ENCODE peak calls at places on chromosomes 3 and 15, in eight cellular contexts. Q, I, D, O, T, G, K and P are unnamed samples.

GRCh38 chr3:134864644-134865043 is 69.6 kb downstream of the EPHB1 start:
- DNase-seq in Q (no peak), I (peak; percentile 28), D (peak; percentile 34), O (no peak), T (no peak), G (no peak), K (peak; percentile 34), P (no peak)

GRCh38 chr3:124765197-124765596 is 34.9 kb downstream of the UMPS start:
- DNase-seq in Q (no peak), I (no peak), D (no peak), O (no peak), T (no peak), G (no peak), K (no peak), P (no peak)

GRCh38 chr3:51502562-51502910 is 2.7 kb upstream of the DCAF1 start:
- DNase-seq in Q (no peak), I (no peak), D (no peak), O (no peak), T (no peak), G (no peak), K (no peak), P (no peak)

GRCh38 chr3:113193298-113193697 is 18.1 kb upstream of the BOC start:
- DNase-seq in Q (no peak), I (peak; percentile 48), D (no peak), O (no peak), T (no peak), G (no peak), K (no peak), P (no peak)

GRCh38 chr15:48717458-48717857 is 71.9 kb upstream of the FBN1 start:
- DNase-seq in Q (no peak), I (peak; percentile 48), D (no peak), O (no peak), T (no peak), G (no peak), K (no peak), P (no peak)

GRCh38 chr3:159632847-159633246 is 355.8 kb upstream of the IL12A start:
- DNase-seq in Q (no peak), I (no peak), D (no peak), O (no peak), T (no peak), G (no peak), K (no peak), P (no peak)

GRCh38 chr15:48520376-48521155 is 124.9 kb downstream of the FBN1 start:
- DNase-seq in Q (no peak), I (no peak), D (no peak), O (no peak), T (no peak), G (peak; percentile 66), K (no peak), P (no peak)

GRCh38 chr3:12138044-12138443 is 20.7 kb downstream of the TIMP4 start:
- DNase-seq in Q (no peak), I (peak; percentile 55), D (no peak), O (no peak), T (no peak), G (peak; percentile 44), K (peak; percentile 53), P (peak; percentile 16)

GRCh38 chr3:42906085-42906904 is at the start of gene ZNF662:
- DNase-seq in Q (peak; percentile 57), I (peak; percentile 61), D (peak; percentile 64), O (peak; percentile 81), T (peak; percentile 56), G (peak; percentile 33), K (peak; percentile 52), P (peak; percentile 29)

GRCh38 chr15:53978248-53978906 is at the start of gene UNC13C:
- DNase-seq in Q (peak; percentile 46), I (no peak), D (peak; percentile 25), O (peak; percentile 64), T (no peak), G (peak; percentile 71), K (peak; percentile 4), P (no peak)

GRCh38 chr15:58555168-58556027 is 123.6 kb downstream of the LIPC start:
- DNase-seq in Q (no peak), I (no peak), D (no peak), O (no peak), T (no peak), G (peak; percentile 65), K (no peak), P (no peak)

GRCh38 chr3:23726811-23727548 is 78.8 kb upstream of the UBE2E1 start:
- DNase-seq in Q (no peak), I (peak; percentile 18), D (no peak), O (no peak), T (no peak), G (no peak), K (no peak), P (no peak)

GRCh38 chr3:195829897-195830254 is 18.1 kb upstream of the MUC4 start:
- DNase-seq in Q (peak; percentile 76), I (no peak), D (no peak), O (peak; percentile 80), T (no peak), G (no peak), K (no peak), P (no peak)

GRCh38 chr15:94840794-94841587 is 609.6 kb downstream of the MCTP2 start:
- DNase-seq in Q (no peak), I (no peak), D (no peak), O (no peak), T (no peak), G (no peak), K (no peak), P (no peak)

GRCh38 chr15:94844533-94845390 is 613.4 kb downstream of the MCTP2 start:
- DNase-seq in Q (peak; percentile 74), I (peak; percentile 59), D (peak; percentile 71), O (peak; percentile 87), T (peak; percentile 84), G (peak; percentile 60), K (peak; percentile 57), P (no peak)

GRCh38 chr15:94845391-94845718 is 614.0 kb downstream of the MCTP2 start:
- DNase-seq in Q (no peak), I (no peak), D (no peak), O (no peak), T (no peak), G (no peak), K (no peak), P (no peak)

GRCh38 chr15:94844188-94844532 is 612.8 kb downstream of the MCTP2 start:
- DNase-seq in Q (no peak), I (no peak), D (no peak), O (no peak), T (no peak), G (no peak), K (no peak), P (no peak)

GRCh38 chr15:94843060-94843459 is 611.7 kb downstream of the MCTP2 start:
- DNase-seq in Q (no peak), I (no peak), D (no peak), O (no peak), T (no peak), G (no peak), K (no peak), P (no peak)
- H3K9me3 ChIP-seq in Q (peaks cover 6% of the 10 kb centered on the region), I (no peaks in the 10 kb centered on the region), D (peaks cover 11% of the 10 kb centered on the region), O (no peaks in the 10 kb centered on the region), T (no peaks in the 10 kb centered on the region), G (no peaks in the 10 kb centered on the region), K (no peaks in the 10 kb centered on the region), P (no peaks in the 10 kb centered on the region)

GRCh38 chr3:141384575-141384974 is 16.3 kb downstream of the ZBTB38 start:
- DNase-seq in Q (no peak), I (no peak), D (no peak), O (no peak), T (no peak), G (no peak), K (no peak), P (no peak)
- H3K4me1 ChIP-seq in Q (peaks cover 14% of the 10 kb centered on the region), I (peaks cover 9% of the 10 kb centered on the region), D (peaks cover 17% of the 10 kb centered on the region), O (peaks cover 12% of the 10 kb centered on the region), T (peaks cover 5% of the 10 kb centered on the region), G (peaks cover 2% of the 10 kb centered on the region), K (peaks cover 36% of the 10 kb centered on the region), P (peaks cover 27% of the 10 kb centered on the region)

DNA sequence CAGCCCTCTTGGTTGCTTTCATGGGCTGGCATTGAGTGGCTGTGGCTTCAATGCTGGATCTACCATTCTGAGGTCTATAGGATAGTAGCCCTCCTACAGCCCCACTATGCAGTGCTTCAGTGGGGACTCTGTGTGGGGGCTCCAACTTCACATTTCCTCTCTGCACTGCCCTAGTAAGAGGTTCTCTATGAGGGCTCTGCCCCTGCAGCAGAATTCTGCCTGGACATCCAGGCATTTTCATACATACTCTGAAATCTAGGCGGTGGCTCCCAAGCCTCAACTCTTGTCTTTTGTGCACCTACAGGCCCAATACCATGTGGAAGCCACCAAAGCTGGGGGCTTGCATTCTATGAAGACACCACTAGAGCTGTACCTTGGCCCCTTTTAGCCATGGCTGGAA is 195.8 kb downstream of the IGSF11 start:
- DNase-seq in Q (no peak), I (no peak), D (no peak), O (no peak), T (no peak), G (no peak), K (no peak), P (no peak)
- H3K9me3 ChIP-seq in Q (peaks cover 18% of the 10 kb centered on the region), I (no peaks in the 10 kb centered on the region), D (peaks cover 36% of the 10 kb centered on the region), O (peaks cover 18% of the 10 kb centered on the region), T (no peaks in the 10 kb centered on the region), G (peaks cover 17% of the 10 kb centered on the region), K (no peaks in the 10 kb centered on the region), P (peaks cover 9% of the 10 kb centered on the region)

DNA sequence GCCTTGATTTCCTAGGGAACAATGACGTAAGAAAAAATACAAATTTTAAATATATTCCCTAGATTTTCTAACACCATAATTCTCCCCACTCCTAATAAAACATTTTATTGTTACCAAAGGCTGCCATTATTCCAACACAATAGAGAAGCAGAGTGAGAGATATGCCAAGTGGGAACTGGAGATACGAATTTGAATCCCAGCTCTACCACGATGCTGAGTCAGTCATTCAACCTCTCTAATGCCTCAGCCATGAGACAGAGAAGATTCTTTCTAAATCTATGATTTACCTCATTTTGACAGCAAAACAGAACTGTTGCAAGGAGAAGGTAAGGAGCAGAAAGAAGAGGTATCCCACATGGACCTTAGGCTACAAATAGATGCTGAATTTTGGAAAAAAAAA is 112.5 kb downstream of the IGF2BP2 start:
- DNase-seq in Q (no peak), I (no peak), D (no peak), O (no peak), T (no peak), G (no peak), K (no peak), P (no peak)
- H3K4me1 ChIP-seq in Q (peaks cover 27% of the 10 kb centered on the region), I (peaks cover 26% of the 10 kb centered on the region), D (peaks cover 5% of the 10 kb centered on the region), O (peaks cover 9% of the 10 kb centered on the region), T (no peaks in the 10 kb centered on the region), G (peaks cover 35% of the 10 kb centered on the region), K (peaks cover 18% of the 10 kb centered on the region), P (no peaks in the 10 kb centered on the region)

DNA sequence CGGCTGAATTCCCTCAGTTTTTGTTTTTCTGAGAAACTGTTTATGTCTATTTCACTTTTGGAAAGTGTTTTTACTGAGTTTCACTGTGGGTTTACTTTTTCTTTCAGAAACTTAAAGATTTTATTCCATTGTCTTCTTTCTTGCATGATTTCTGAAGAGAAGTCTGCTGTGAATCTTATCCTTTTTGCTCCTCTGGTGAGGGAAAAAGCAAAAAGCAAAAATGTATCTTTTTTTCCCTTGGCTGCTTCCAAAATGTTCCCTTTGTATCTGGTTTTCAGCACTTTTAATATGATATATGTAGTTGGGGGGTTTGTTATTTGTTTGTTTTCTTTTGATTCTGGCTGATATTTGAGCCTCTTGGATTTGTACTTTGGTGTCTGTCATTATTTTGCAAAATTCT is 538.0 kb downstream of the GABRG3 start:
- DNase-seq in Q (no peak), I (no peak), D (no peak), O (no peak), T (no peak), G (no peak), K (no peak), P (no peak)
- H3K9me3 ChIP-seq in Q (peaks cover 15% of the 10 kb centered on the region), I (no peaks in the 10 kb centered on the region), D (peaks cover 22% of the 10 kb centered on the region), O (peaks cover 6% of the 10 kb centered on the region), T (no peaks in the 10 kb centered on the region), G (peaks cover 6% of the 10 kb centered on the region), K (no peaks in the 10 kb centered on the region), P (peaks cover 17% of the 10 kb centered on the region)

GRCh38 chr3:30656624-30657141 is 50.3 kb downstream of the TGFBR2 start:
- DNase-seq in Q (no peak), I (no peak), D (no peak), O (no peak), T (no peak), G (no peak), K (no peak), P (no peak)
- H3K4me1 ChIP-seq in Q (peaks cover 78% of the 10 kb centered on the region), I (peaks cover 31% of the 10 kb centered on the region), D (peaks cover 81% of the 10 kb centered on the region), O (peaks cover 74% of the 10 kb centered on the region), T (no peaks in the 10 kb centered on the region), G (peaks cover 17% of the 10 kb centered on the region), K (peaks cover 75% of the 10 kb centered on the region), P (peaks cover 84% of the 10 kb centered on the region)